ENCODE peak calls at places on chromosomes 11 and 22, in five cellular contexts. I is hepatocyte; Q is cardiac muscle cell; Y is WERI-Rb-1; F is effector memory CD4-positive, alpha-beta T cell. K is an unnamed sample. For H3K27me3, the result is how much of the 10 kb centered on the place peaks cover.

GRCh38 chr11:45603930-45604682 is 61.3 kb downstream of the CHST1 start:
- DNase-seq in Q (peak), Y (no peak), F (no peak), I (no peak), K (no peak)

GRCh38 chr22:20514658-20515406 is 7.4 kb downstream of the MED15 start:
- DNase-seq in Y (no peak), F (no peak), I (peak), Q (peak), K (no peak)

GRCh38 chr22:42892571-42893316 is 35.7 kb upstream of the ARFGAP3 start:
- DNase-seq in F (no peak), I (no peak), Q (no peak), Y (no peak), K (no peak)

GRCh38 chr11:96303980-96304379 is 39.0 kb downstream of the MAML2 start:
- DNase-seq in I (no peak), Q (no peak), Y (no peak), F (no peak), K (no peak)

GRCh38 chr11:17351510-17352176 is at the start of gene NCR3LG1:
- DNase-seq in I (peak), Y (peak), Q (peak), F (peak), K (peak)

GRCh38 chr11:8023831-8024555 is 36.9 kb downstream of the EIF3F start:
- DNase-seq in Q (peak), I (no peak), F (no peak), Y (no peak), K (no peak)

GRCh38 chr11:16001899-16002426 is 354.4 kb downstream of the SOX6 start:
- DNase-seq in Y (peak), F (no peak), Q (peak), I (peak), K (no peak)

GRCh38 chr11:73216466-73216865 is 1.6 kb upstream of the P2RY2 start:
- DNase-seq in Y (no peak), F (no peak), Q (no peak), I (no peak), K (no peak)

GRCh38 chr11:3345736-3346135 is 33.2 kb downstream of the ZNF195 start:
- DNase-seq in I (no peak), Q (no peak), Y (no peak), F (no peak), K (no peak)

GRCh38 chr11:17581036-17581731 is 34.1 kb downstream of the OTOG start:
- DNase-seq in Q (no peak), I (no peak), Y (no peak), F (no peak), K (no peak)

GRCh38 chr11:115674831-115675230 is 170.6 kb upstream of the CADM1 start:
- DNase-seq in F (no peak), I (no peak), Y (no peak), Q (no peak), K (no peak)

GRCh38 chr11:400241-400729 is 6.3 kb downstream of the PKP3 start:
- DNase-seq in Y (no peak), Q (no peak), F (no peak), I (no peak), K (no peak)

GRCh38 chr11:61378713-61379313 is 13.6 kb upstream of the TMEM216 start:
- DNase-seq in I (peak), Y (no peak), Q (peak), F (no peak), K (no peak)

GRCh38 chr22:32476804-32477203 is 2.2 kb downstream of the FBXO7 start:
- DNase-seq in I (no peak), Q (no peak), Y (no peak), F (no peak), K (no peak)

GRCh38 chr11:68322031-68322388 is 9.6 kb downstream of the LRP5 start:
- DNase-seq in F (no peak), I (no peak), Y (no peak), Q (no peak), K (no peak)

GRCh38 chr22:18115844-18116480 is 5.4 kb downstream of the TUBA8 start:
- DNase-seq in F (no peak), Q (no peak), Y (no peak), I (no peak), K (no peak)

GRCh38 chr11:24855951-24856350 is 359.1 kb downstream of the LUZP2 start:
- DNase-seq in F (no peak), Y (no peak), Q (no peak), I (no peak), K (no peak)

GRCh38 chr11:122850076-122850631 is 11.9 kb downstream of the CRTAM start:
- DNase-seq in Y (no peak), Q (peak), I (peak), F (no peak), K (peak)

GRCh38 chr11:76253416-76253815 is 47.1 kb upstream of the WNT11 start:
- DNase-seq in Y (no peak), Q (no peak), I (no peak), F (no peak), K (no peak)

GRCh38 chr11:112273066-112273465 is 12.4 kb upstream of the PLET1 start:
- DNase-seq in F (no peak), I (no peak), Q (no peak), Y (no peak), K (no peak)

GRCh38 chr11:114160884-114161283 is 101.4 kb downstream of the ZBTB16 start:
- DNase-seq in Y (no peak), F (no peak), I (no peak), Q (no peak), K (no peak)

GRCh38 chr11:12750181-12750580 is 76.0 kb downstream of the TEAD1 start:
- DNase-seq in I (no peak), F (no peak), Q (no peak), Y (no peak), K (no peak)

GRCh38 chr11:3992964-3993363 is 101.6 kb upstream of the RRM1 start:
- DNase-seq in I (no peak), F (no peak), Y (no peak), Q (no peak), K (no peak)

GRCh38 chr11:36411202-36411640 is 98.9 kb downstream of the TRAF6 start:
- DNase-seq in F (no peak), Y (no peak), I (no peak), Q (peak), K (no peak)

GRCh38 chr11:41578421-41579047 is 119.1 kb upstream of the LRRC4C start:
- DNase-seq in Q (no peak), I (no peak), Y (no peak), F (no peak), K (no peak)

GRCh38 chr22:19974935-19975706 is 33.5 kb upstream of the TXNRD2 start:
- DNase-seq in Q (no peak), Y (peak), I (no peak), F (no peak), K (no peak)

GRCh38 chr11:118606157-118606843 is 1.1 kb upstream of the PHLDB1 start:
- DNase-seq in Y (peak), F (no peak), Q (peak), I (no peak), K (no peak)

GRCh38 chr11:27075192-27075591 is 34.6 kb downstream of the BBOX1 start:
- DNase-seq in Q (peak), F (no peak), I (no peak), Y (no peak), K (no peak)

GRCh38 chr22:38776086-38776485 is 17.9 kb downstream of the DNAL4 start:
- DNase-seq in Y (no peak), F (no peak), I (no peak), Q (no peak), K (no peak)

GRCh38 chr11:31801298-31801702 is 9.8 kb downstream of the PAX6 start:
- DNase-seq in Q (no peak), Y (no peak), F (no peak), I (no peak), K (no peak)

GRCh38 chr11:47819743-47820142 is 28.4 kb downstream of the NUP160 start:
- DNase-seq in Q (no peak), I (no peak), F (no peak), Y (no peak), K (no peak)

GRCh38 chr11:35419713-35420333 is 465 bp upstream of the SLC1A2 start:
- DNase-seq in Y (peak), I (no peak), F (no peak), Q (peak), K (no peak)

DNA sequence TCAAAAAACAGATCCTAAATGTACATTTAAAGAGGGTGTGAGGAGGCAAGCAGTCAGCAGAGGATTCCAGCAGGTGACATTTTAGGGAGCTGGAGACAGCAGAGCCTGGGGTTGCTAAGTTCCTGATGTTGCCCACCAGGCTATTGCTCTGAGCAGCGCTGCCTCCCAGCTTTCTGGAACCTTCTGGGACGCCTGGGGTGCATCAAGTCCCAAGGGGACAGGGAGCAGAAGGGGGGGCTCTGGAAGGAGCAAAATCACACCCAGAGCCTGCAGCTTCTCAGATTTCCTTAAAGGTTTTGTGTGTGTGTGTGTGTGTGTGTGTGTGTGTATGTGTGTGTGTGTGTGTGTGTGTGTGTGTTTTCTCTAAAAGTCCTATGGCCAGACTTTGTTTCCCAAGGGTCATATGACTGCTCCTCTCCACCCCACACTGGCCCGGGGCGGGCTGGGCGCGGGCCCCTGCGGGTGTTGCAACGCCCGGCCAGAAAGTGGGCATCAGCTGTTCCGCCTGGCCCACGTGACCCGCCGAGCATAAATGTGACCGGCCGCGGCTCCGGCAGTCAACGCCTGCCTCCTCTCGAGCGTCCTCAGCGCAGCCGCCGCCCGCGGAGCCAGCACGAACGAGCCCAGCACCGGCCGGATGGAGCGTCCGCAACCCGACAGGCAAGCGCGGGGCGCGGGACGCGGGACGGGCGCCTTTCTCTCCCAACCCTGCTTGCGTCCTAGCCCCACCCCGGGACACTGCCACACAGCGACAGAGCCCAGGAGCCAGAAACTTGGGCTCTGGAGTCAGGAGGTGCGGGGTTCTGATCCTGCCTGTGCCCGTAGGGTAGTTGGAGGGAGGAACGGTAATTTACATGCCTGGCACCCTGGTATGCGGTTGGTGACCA is at the start of gene HMOX1:
- DNase-seq in Y (peak), I (peak), F (peak), Q (peak), K (peak)
- H3K27ac ChIP-seq in Y (no peak), I (peak), F (no peak), Q (no peak), K (no peak)

GRCh38 chr11:62554377-62554776 is 7.8 kb upstream of the AHNAK start:
- DNase-seq in Y (no peak), F (no peak), Q (no peak), I (no peak), K (no peak)
- H3K4me3 ChIP-seq in Y (no peak), F (peak), Q (no peak), I (no peak), K (no peak)

DNA sequence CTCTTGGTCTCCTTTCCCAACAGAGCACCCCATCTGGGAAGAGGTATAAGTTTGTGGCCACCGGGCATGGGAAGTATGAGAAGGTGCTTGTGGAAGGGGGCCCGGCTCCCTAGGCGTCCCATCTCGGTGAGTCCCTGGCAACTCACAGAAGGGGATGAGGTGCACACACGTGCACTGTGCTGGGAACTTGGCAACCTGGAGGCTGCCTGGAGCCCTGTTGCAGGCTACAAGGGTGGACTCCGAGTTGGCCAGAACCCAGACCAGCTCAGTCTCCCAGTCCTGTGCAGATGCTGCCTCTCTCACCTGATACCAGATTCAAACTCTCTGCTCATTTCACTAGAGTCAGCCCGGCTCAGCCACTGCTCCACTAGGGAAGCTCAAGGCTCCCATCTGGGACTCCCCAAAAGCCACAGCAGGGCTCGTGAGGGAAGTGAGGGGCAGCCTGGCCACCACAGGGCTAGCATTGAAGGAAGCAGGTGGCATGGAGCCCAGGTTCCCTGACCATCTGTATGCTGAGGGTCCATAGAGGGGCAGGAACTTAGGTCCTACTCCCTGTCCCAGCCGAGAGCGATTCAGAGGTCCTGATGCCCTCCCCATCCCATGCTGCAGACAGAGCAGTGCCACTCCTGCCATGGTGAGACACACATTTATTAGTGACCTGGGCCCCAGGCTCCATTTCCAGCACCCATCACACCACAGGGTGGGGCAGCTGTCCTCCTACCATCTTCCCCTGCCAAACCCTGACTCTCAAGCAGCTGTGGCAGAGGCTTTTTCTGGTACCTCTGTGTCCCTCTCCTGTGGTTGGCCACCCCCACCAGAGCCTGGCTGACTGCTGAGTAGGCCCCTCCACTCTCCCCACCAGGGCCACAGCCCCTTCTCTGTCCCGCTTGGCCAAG is 4.0 kb downstream of the PRR33 start:
- DNase-seq in F (no peak), I (no peak), Y (no peak), Q (no peak), K (no peak)
- H3K27me3 ChIP-seq in F (under half), I (under half), Y (half or more), Q (under half), K (under half)

DNA sequence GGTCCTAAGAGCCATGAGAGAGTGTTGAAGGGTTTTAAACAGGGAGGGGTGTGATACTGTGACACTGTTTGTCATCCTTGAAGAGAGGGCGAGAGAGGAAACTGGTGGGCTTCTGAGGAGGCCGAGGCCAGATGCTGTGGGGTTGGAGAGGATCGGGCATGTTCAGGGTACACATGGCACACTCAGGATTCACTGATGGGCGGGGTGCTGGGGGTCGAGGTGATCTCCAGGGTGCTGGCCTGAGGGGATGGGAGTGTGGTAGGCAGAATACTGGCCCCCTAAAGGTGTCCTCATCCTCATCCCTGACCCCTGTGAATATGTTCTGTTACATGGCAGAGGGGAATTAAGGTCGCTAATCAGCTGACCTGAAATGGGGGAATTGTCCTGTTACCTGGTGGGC is 7.3 kb downstream of the TBC1D22A start:
- DNase-seq in F (no peak), I (no peak), Q (no peak), Y (no peak), K (no peak)
- H3K27ac ChIP-seq in F (peak), I (no peak), Q (peak), Y (no peak), K (no peak)

K was measured in CD8-positive, alpha-beta memory T cell.